ENCODE peak calls at places on chromosome X, in five cellular contexts. J is epithelial cell of esophagus, P is GM20000, N is spleen, S is fibroblast of the aortic adventitia. I is an unnamed sample.

GRCh38 chrX:6505960-6506359 is 29.0 kb downstream of the VCX3A start:
- DNase-seq in J (no peak), N (no peak), S (no peak), P (no peak), I (no peak)

GRCh38 chrX:40104649-40105015 is 6.9 kb upstream of the BCOR start:
- DNase-seq in P (peak; percentile 68), J (peak; percentile 56), S (peak; percentile 73), N (peak; percentile 84), I (no peak)

GRCh38 chrX:48924270-48924669 is 5.4 kb upstream of the PIM2 start:
- DNase-seq in J (no peak), N (no peak), P (no peak), S (no peak), I (no peak)

GRCh38 chrX:78514852-78515251 is 144.3 kb downstream of the RTL3 start:
- DNase-seq in N (no peak), S (peak; percentile 25), P (peak; percentile 2), J (peak; percentile 82), I (no peak)

GRCh38 chrX:84188320-84188834 is 378 bp upstream of the RPS6KA6 start:
- DNase-seq in J (peak; percentile 49), N (no peak), P (no peak), S (peak; percentile 40), I (no peak)

GRCh38 chrX:57121162-57121741 is at the start of gene SPIN2B:
- DNase-seq in S (peak; percentile 63), P (peak; percentile 83), N (peak; percentile 93), J (peak; percentile 72), I (peak; percentile 66)

GRCh38 chrX:145936769-145937168 is 119.1 kb downstream of the SLITRK2 start:
- DNase-seq in S (no peak), J (no peak), P (no peak), N (no peak), I (no peak)

GRCh38 chrX:1679238-1679637 is 64.4 kb downstream of the ASMT start:
- DNase-seq in S (no peak), J (no peak), P (no peak), N (no peak), I (no peak)

GRCh38 chrX:150365953-150366911 is 3.1 kb downstream of the MAMLD1 start:
- DNase-seq in S (peak; percentile 51), N (peak; percentile 70), P (no peak), J (peak; percentile 14), I (no peak)

GRCh38 chrX:87702795-87703194 is 185.2 kb downstream of the KLHL4 start:
- DNase-seq in J (no peak), N (no peak), S (peak; percentile 1), P (no peak), I (no peak)

GRCh38 chrX:50333308-50333707 is 128.7 kb downstream of the CCNB3 start:
- DNase-seq in P (no peak), S (no peak), N (no peak), J (no peak), I (no peak)

GRCh38 chrX:20418379-20418778 is 151.7 kb upstream of the RPS6KA3 start:
- DNase-seq in J (no peak), N (no peak), P (peak; percentile 5), S (no peak), I (no peak)

GRCh38 chrX:69277961-69278795 is 112.9 kb upstream of the PJA1 start:
- DNase-seq in S (no peak), J (no peak), P (no peak), N (no peak), I (no peak)

GRCh38 chrX:106415276-106415895 is 196.4 kb upstream of the RADX start:
- DNase-seq in P (peak; percentile 11), N (no peak), S (peak; percentile 38), J (peak; percentile 33), I (no peak)
- TF ChIP-seq CTCF in P (peak; percentile 6), N (peak; percentile 15), S (peak; percentile 82), J (peak; percentile 62), I (peak; percentile 52)

DNA sequence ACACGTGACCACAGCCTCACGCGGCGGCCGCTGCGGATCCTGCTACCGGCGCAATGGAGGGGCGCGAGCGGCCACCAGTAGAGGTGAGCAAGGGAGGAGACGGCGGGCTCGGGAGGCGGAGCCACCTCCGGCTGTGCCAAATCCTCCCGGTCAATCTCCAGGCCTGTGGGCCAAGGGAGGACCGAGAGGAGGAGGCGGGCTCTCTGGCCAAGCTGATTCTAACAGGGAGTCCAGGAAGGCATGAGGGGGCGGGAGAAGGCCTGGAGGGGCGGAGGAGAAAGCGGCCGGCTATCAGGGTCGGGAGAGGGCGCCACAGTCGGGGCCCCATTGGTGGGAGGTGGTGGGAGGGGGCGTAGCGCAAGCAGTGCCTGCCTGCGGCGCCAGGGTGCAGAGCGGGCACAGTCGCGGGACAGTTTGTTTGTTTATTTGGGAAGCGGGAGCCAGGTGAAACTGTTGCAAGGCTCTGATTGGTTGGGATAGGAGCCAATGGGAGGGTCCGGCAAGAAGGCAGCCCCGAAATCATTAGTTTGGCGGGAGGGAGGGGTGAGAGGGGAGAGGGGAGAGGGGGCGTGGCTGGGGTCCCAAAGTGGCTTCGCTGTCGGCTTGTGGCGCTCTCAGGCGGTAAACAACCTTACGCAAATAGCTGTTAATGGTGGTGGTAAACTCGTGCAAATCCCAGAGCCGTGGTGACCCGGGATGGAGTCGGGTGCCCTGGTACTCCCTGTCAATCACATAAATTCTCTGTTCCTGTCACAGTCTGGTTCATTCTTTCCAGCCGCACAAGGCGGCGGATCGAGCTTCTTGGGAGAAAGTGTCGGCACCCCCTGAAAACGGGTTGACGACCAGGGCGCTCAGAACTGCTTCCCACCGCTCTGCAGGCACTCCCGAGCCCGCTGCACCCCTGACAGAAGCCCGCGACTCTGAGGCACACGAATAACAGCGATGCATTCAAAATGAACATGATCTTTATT is at the start of gene IRS4:
- DNase-seq in P (peak; percentile 7), N (no peak), J (peak; percentile 2), S (no peak), I (no peak)
- TF ChIP-seq CTCF in P (no peak), N (no peak), J (no peak), S (no peak), I (no peak)

GRCh38 chrX:110665636-110666035 is 130.0 kb downstream of the CHRDL1 start:
- DNase-seq in S (peak; percentile 44), J (peak; percentile 19), N (no peak), P (no peak), I (no peak)
- TF ChIP-seq CTCF in S (peak; percentile 79), J (peak; percentile 50), N (no peak), P (peak; percentile 29), I (no peak)

GRCh38 chrX:147850875-147851274 is 60.8 kb upstream of the FMR1 start:
- DNase-seq in N (no peak), S (no peak), P (no peak), J (no peak), I (no peak)

GRCh38 chrX:147848009-147848408 is 63.7 kb upstream of the FMR1 start:
- DNase-seq in S (no peak), N (no peak), P (no peak), J (no peak), I (no peak)

GRCh38 chrX:147859666-147860065 is 52.1 kb upstream of the FMR1 start:
- DNase-seq in P (no peak), N (no peak), S (no peak), J (no peak), I (no peak)

GRCh38 chrX:147848543-147849448 is 62.9 kb upstream of the FMR1 start:
- DNase-seq in P (no peak), S (no peak), N (no peak), J (no peak), I (no peak)

DNA sequence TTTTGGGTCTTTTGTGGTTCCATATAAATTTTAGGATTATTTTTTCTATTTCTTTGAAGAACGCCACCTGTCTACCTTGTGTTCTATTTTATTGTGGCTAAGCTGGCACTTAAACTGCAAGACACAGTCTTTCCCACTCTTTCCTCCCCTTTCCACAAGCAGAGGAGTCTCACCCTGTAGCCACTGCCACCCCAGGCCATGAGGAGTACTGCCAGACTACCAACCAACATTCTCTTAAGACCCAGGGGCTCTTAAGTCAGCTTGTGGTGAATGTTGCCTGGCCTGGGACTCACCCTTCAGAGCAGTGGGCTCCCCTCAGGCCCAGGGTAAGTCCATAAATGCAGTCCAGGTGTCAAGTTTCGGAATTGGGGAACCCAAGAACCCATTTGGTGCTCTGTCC is 58.0 kb upstream of the FMR1 start:
- DNase-seq in S (no peak), P (no peak), J (no peak), N (no peak), I (no peak)
- TF ChIP-seq CTCF in S (no peak), P (no peak), J (no peak), N (no peak), I (no peak)

GRCh38 chrX:44020693-44021092 is 47.5 kb upstream of the NDP start:
- DNase-seq in J (no peak), P (no peak), S (no peak), N (no peak), I (no peak)

GRCh38 chrX:44022964-44023363 is 49.8 kb upstream of the NDP start:
- DNase-seq in S (no peak), N (no peak), P (no peak), J (no peak), I (no peak)

GRCh38 chrX:44019911-44020310 is 46.7 kb upstream of the NDP start:
- DNase-seq in N (no peak), P (no peak), J (no peak), S (no peak), I (no peak)

GRCh38 chrX:44025611-44026010 is 52.4 kb upstream of the NDP start:
- DNase-seq in N (no peak), P (no peak), S (peak; percentile 44), J (peak; percentile 11), I (no peak)
- TF ChIP-seq CTCF in N (no peak), P (no peak), S (no peak), J (no peak), I (no peak)

GRCh38 chrX:108731144-108731543 is 5.2 kb downstream of the IRS4 start:
- DNase-seq in N (no peak), S (no peak), P (no peak), J (no peak), I (no peak)

GRCh38 chrX:108732630-108733321 is 3.6 kb downstream of the IRS4 start:
- DNase-seq in P (peak; percentile 1), S (no peak), J (peak; percentile 3), N (no peak), I (no peak)

GRCh38 chrX:108735680-108736508 is 469 bp downstream of the IRS4 start:
- DNase-seq in S (no peak), P (peak; percentile 7), N (no peak), J (peak; percentile 8), I (no peak)

GRCh38 chrX:108735087-108735679 is 1.2 kb downstream of the IRS4 start:
- DNase-seq in N (no peak), J (peak; percentile 2), S (no peak), P (peak; percentile 10), I (no peak)

DNA sequence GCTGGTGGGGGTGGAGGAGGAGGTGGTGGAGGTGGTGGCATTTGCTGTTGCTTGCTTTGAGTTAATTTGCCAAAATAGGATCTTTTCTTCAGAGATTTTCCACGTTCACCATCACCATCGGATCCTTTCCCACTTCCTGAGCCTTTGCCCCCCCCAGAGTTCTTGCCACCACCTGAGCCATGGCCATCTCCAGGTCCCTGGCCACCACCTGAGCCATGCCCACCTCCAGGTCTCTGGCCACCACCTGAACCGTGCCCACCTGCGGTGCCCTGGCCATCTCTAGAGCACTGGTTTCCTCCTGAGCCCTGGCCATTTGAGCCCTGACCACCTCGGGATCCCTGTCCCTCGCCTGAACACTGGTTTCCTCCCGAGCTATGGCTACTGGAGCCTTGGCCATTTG is 1.9 kb downstream of the IRS4 start:
- DNase-seq in S (no peak), P (peak; percentile 0), N (peak; percentile 61), J (no peak), I (no peak)
- TF ChIP-seq CTCF in S (no peak), P (no peak), N (no peak), J (no peak), I (no peak)

GRCh38 chrX:82676386-82676785 is 831.7 kb upstream of the POU3F4 start:
- DNase-seq in S (no peak), J (peak; percentile 32), N (no peak), P (no peak), I (no peak)
- TF ChIP-seq CTCF in S (no peak), J (peak; percentile 31), N (no peak), P (no peak), I (no peak)